ENCODE peak calls at places on chromosomes 12 and 14, in seven cellular contexts. One of them, this sample, is unnamed.

GRCh38 chr12:124565071-124565491 is 2.3 kb downstream of the NCOR2 start:
- DNase-seq in anterior cingulate cortex: no peak
- DNase-seq in activated naive CD8-positive, alpha-beta T cell treated with anti-CD3 and anti-CD28 coated beads for 36 hours: no peak
- DNase-seq in stimulated activated CD8-positive, alpha-beta memory T cell treated with anti-CD3 and anti-CD28 coated beads, Interleukin-15, amount 100 ng/mL, for 4 hours: no peak
- DNase-seq in stimulated activated CD4-positive, alpha-beta T cell treated with anti-CD3 and anti-CD28 coated beads, Interleukin-4, amount 100 ng/mL, for 48 hours: no peak
- DNase-seq in naive thymus-derived CD8-positive, alpha-beta T cell: no peak
- DNase-seq in ovary: no peak
- DNase-seq in this sample: peak

GRCh38 chr12:51389302-51389999 is 1.8 kb downstream of the GALNT6 start:
- DNase-seq in anterior cingulate cortex: no peak
- DNase-seq in activated naive CD8-positive, alpha-beta T cell treated with anti-CD3 and anti-CD28 coated beads for 36 hours: no peak
- DNase-seq in stimulated activated CD8-positive, alpha-beta memory T cell treated with anti-CD3 and anti-CD28 coated beads, Interleukin-15, amount 100 ng/mL, for 4 hours: no peak
- DNase-seq in stimulated activated CD4-positive, alpha-beta T cell treated with anti-CD3 and anti-CD28 coated beads, Interleukin-4, amount 100 ng/mL, for 48 hours: no peak
- DNase-seq in naive thymus-derived CD8-positive, alpha-beta T cell: no peak
- DNase-seq in ovary: peak
- DNase-seq in this sample: no peak

GRCh38 chr12:132723015-132723763 is 12.5 kb downstream of the PGAM5 start:
- DNase-seq in anterior cingulate cortex: no peak
- DNase-seq in activated naive CD8-positive, alpha-beta T cell treated with anti-CD3 and anti-CD28 coated beads for 36 hours: no peak
- DNase-seq in stimulated activated CD8-positive, alpha-beta memory T cell treated with anti-CD3 and anti-CD28 coated beads, Interleukin-15, amount 100 ng/mL, for 4 hours: no peak
- DNase-seq in stimulated activated CD4-positive, alpha-beta T cell treated with anti-CD3 and anti-CD28 coated beads, Interleukin-4, amount 100 ng/mL, for 48 hours: no peak
- DNase-seq in naive thymus-derived CD8-positive, alpha-beta T cell: no peak
- DNase-seq in ovary: no peak
- DNase-seq in this sample: no peak

GRCh38 chr12:6161124-6161882 is 36.8 kb upstream of the VWF start:
- DNase-seq in anterior cingulate cortex: no peak
- DNase-seq in activated naive CD8-positive, alpha-beta T cell treated with anti-CD3 and anti-CD28 coated beads for 36 hours: no peak
- DNase-seq in stimulated activated CD8-positive, alpha-beta memory T cell treated with anti-CD3 and anti-CD28 coated beads, Interleukin-15, amount 100 ng/mL, for 4 hours: no peak
- DNase-seq in stimulated activated CD4-positive, alpha-beta T cell treated with anti-CD3 and anti-CD28 coated beads, Interleukin-4, amount 100 ng/mL, for 48 hours: no peak
- DNase-seq in naive thymus-derived CD8-positive, alpha-beta T cell: no peak
- DNase-seq in ovary: no peak
- DNase-seq in this sample: no peak

GRCh38 chr14:95664046-95664445 is 22.2 kb upstream of the TCL1B start:
- DNase-seq in anterior cingulate cortex: no peak
- DNase-seq in activated naive CD8-positive, alpha-beta T cell treated with anti-CD3 and anti-CD28 coated beads for 36 hours: no peak
- DNase-seq in stimulated activated CD8-positive, alpha-beta memory T cell treated with anti-CD3 and anti-CD28 coated beads, Interleukin-15, amount 100 ng/mL, for 4 hours: no peak
- DNase-seq in stimulated activated CD4-positive, alpha-beta T cell treated with anti-CD3 and anti-CD28 coated beads, Interleukin-4, amount 100 ng/mL, for 48 hours: no peak
- DNase-seq in naive thymus-derived CD8-positive, alpha-beta T cell: no peak
- DNase-seq in ovary: no peak
- DNase-seq in this sample: no peak

GRCh38 chr14:92754956-92755355 is 6.5 kb upstream of the LGMN start:
- DNase-seq in anterior cingulate cortex: no peak
- DNase-seq in activated naive CD8-positive, alpha-beta T cell treated with anti-CD3 and anti-CD28 coated beads for 36 hours: no peak
- DNase-seq in stimulated activated CD8-positive, alpha-beta memory T cell treated with anti-CD3 and anti-CD28 coated beads, Interleukin-15, amount 100 ng/mL, for 4 hours: no peak
- DNase-seq in stimulated activated CD4-positive, alpha-beta T cell treated with anti-CD3 and anti-CD28 coated beads, Interleukin-4, amount 100 ng/mL, for 48 hours: no peak
- DNase-seq in naive thymus-derived CD8-positive, alpha-beta T cell: no peak
- DNase-seq in ovary: no peak
- DNase-seq in this sample: no peak

GRCh38 chr14:31944256-31945073 is 132.6 kb upstream of the ARHGAP5 start:
- DNase-seq in anterior cingulate cortex: no peak
- DNase-seq in activated naive CD8-positive, alpha-beta T cell treated with anti-CD3 and anti-CD28 coated beads for 36 hours: no peak
- DNase-seq in stimulated activated CD8-positive, alpha-beta memory T cell treated with anti-CD3 and anti-CD28 coated beads, Interleukin-15, amount 100 ng/mL, for 4 hours: no peak
- DNase-seq in stimulated activated CD4-positive, alpha-beta T cell treated with anti-CD3 and anti-CD28 coated beads, Interleukin-4, amount 100 ng/mL, for 48 hours: no peak
- DNase-seq in naive thymus-derived CD8-positive, alpha-beta T cell: no peak
- DNase-seq in ovary: no peak
- DNase-seq in this sample: no peak

GRCh38 chr14:104851896-104852663 is 13.0 kb upstream of the CEP170B start:
- DNase-seq in anterior cingulate cortex: no peak
- DNase-seq in activated naive CD8-positive, alpha-beta T cell treated with anti-CD3 and anti-CD28 coated beads for 36 hours: no peak
- DNase-seq in stimulated activated CD8-positive, alpha-beta memory T cell treated with anti-CD3 and anti-CD28 coated beads, Interleukin-15, amount 100 ng/mL, for 4 hours: no peak
- DNase-seq in stimulated activated CD4-positive, alpha-beta T cell treated with anti-CD3 and anti-CD28 coated beads, Interleukin-4, amount 100 ng/mL, for 48 hours: no peak
- DNase-seq in naive thymus-derived CD8-positive, alpha-beta T cell: no peak
- DNase-seq in ovary: peak
- DNase-seq in this sample: no peak

GRCh38 chr14:35349966-35350365 is 54.6 kb downstream of the NFKBIA start:
- DNase-seq in anterior cingulate cortex: no peak
- DNase-seq in activated naive CD8-positive, alpha-beta T cell treated with anti-CD3 and anti-CD28 coated beads for 36 hours: no peak
- DNase-seq in stimulated activated CD8-positive, alpha-beta memory T cell treated with anti-CD3 and anti-CD28 coated beads, Interleukin-15, amount 100 ng/mL, for 4 hours: no peak
- DNase-seq in stimulated activated CD4-positive, alpha-beta T cell treated with anti-CD3 and anti-CD28 coated beads, Interleukin-4, amount 100 ng/mL, for 48 hours: no peak
- DNase-seq in naive thymus-derived CD8-positive, alpha-beta T cell: no peak
- DNase-seq in ovary: peak
- DNase-seq in this sample: no peak

GRCh38 chr12:130965668-130966067 is 12.0 kb downstream of the ADGRD1 start:
- DNase-seq in anterior cingulate cortex: no peak
- DNase-seq in activated naive CD8-positive, alpha-beta T cell treated with anti-CD3 and anti-CD28 coated beads for 36 hours: no peak
- DNase-seq in stimulated activated CD8-positive, alpha-beta memory T cell treated with anti-CD3 and anti-CD28 coated beads, Interleukin-15, amount 100 ng/mL, for 4 hours: no peak
- DNase-seq in stimulated activated CD4-positive, alpha-beta T cell treated with anti-CD3 and anti-CD28 coated beads, Interleukin-4, amount 100 ng/mL, for 48 hours: no peak
- DNase-seq in naive thymus-derived CD8-positive, alpha-beta T cell: no peak
- DNase-seq in ovary: no peak
- DNase-seq in this sample: no peak